ENCODE peak calls at places on chromosomes 6 and 20, in five cellular contexts. P is RWPE1; T is fibroblast of the aortic adventitia; M is naive thymus-derived CD4-positive, alpha-beta T cell; L is NCI-H2171. F is an unnamed sample.
A peak's percentile ranks its signal among the peaks of the same experiment; 100 is the strongest.

GRCh38 chr6:134722429-134722828 is 227.5 kb downstream of the ALDH8A1 start:
- DNase-seq in L (no peak), T (peak; percentile 54), M (no peak), P (no peak), F (no peak)

GRCh38 chr6:14930366-14930989 is 315.4 kb upstream of the JARID2 start:
- DNase-seq in P (peak; percentile 59), T (no peak), M (no peak), L (no peak), F (no peak)

GRCh38 chr20:56373942-56374341 is 15.2 kb downstream of the FAM210B start:
- DNase-seq in T (peak; percentile 93), L (no peak), P (peak; percentile 95), M (no peak), F (no peak)

GRCh38 chr20:58039569-58040092 is 188.8 kb downstream of the ANKRD60 start:
- DNase-seq in M (no peak), T (no peak), P (no peak), L (no peak), F (no peak)

GRCh38 chr6:168210239-168211107 is 109.1 kb downstream of the DACT2 start:
- DNase-seq in M (no peak), P (no peak), L (no peak), T (no peak), F (no peak)

GRCh38 chr6:43009124-43009523 is 4.6 kb downstream of the MEA1 start:
- DNase-seq in L (peak; percentile 20), T (peak; percentile 31), M (peak; percentile 29), P (no peak), F (no peak)

GRCh38 chr6:110859335-110859792 is 15.2 kb upstream of the AMD1 start:
- DNase-seq in P (no peak), L (no peak), M (no peak), T (no peak), F (no peak)

GRCh38 chr20:32574296-32575226 is 10.6 kb downstream of the NOL4L start:
- DNase-seq in L (peak; percentile 54), M (no peak), P (peak; percentile 78), T (peak; percentile 83), F (no peak)

GRCh38 chr20:58001381-58001780 is 227.1 kb downstream of the ANKRD60 start:
- DNase-seq in M (no peak), T (no peak), L (no peak), P (no peak), F (no peak)

GRCh38 chr6:95286874-95287273 is 290.5 kb upstream of the MANEA start:
- DNase-seq in L (peak; percentile 76), M (no peak), P (no peak), T (no peak), F (no peak)

GRCh38 chr6:1618305-1619105 is 8.8 kb downstream of the FOXC1 start:
- DNase-seq in L (no peak), T (peak; percentile 63), M (no peak), P (no peak), F (no peak)

GRCh38 chr6:42136508-42137191 is 5.8 kb downstream of the C6orf132 start:
- DNase-seq in L (no peak), T (peak; percentile 76), P (peak; percentile 88), M (no peak), F (peak; percentile 46)

GRCh38 chr20:9075264-9076095 is 6.6 kb downstream of the PLCB4 start:
- DNase-seq in M (no peak), L (no peak), P (no peak), T (no peak), F (no peak)

GRCh38 chr20:59823860-59824259 is 109.6 kb downstream of the SYCP2 start:
- DNase-seq in M (no peak), T (no peak), L (no peak), P (no peak), F (no peak)

GRCh38 chr20:12617076-12617475 is 391.7 kb upstream of the SPTLC3 start:
- DNase-seq in M (no peak), L (no peak), T (no peak), P (no peak), F (no peak)

GRCh38 chr20:49624317-49624716 is 56.4 kb upstream of the PTGIS start:
- DNase-seq in P (no peak), T (no peak), M (no peak), L (no peak), F (no peak)

GRCh38 chr6:21666200-21666671 is 72.7 kb downstream of the SOX4 start:
- DNase-seq in M (no peak), T (peak; percentile 4), L (peak; percentile 29), P (no peak), F (no peak)

GRCh38 chr6:100276311-100277057 is 188.2 kb downstream of the SIM1 start:
- DNase-seq in P (no peak), L (no peak), T (no peak), M (no peak), F (no peak)

GRCh38 chr6:11273406-11274065 is 41.1 kb upstream of the NEDD9 start:
- DNase-seq in T (no peak), P (no peak), M (no peak), L (no peak), F (no peak)

GRCh38 chr20:50032955-50033666 is 50.3 kb downstream of the SNAI1 start:
- DNase-seq in P (no peak), M (no peak), L (no peak), T (no peak), F (no peak)

GRCh38 chr6:49463612-49463967 is 420 bp downstream of the CENPQ start:
- DNase-seq in M (no peak), L (no peak), P (no peak), T (no peak), F (no peak)

GRCh38 chr6:131029661-131030297 is 33.3 kb downstream of the EPB41L2 start:
- DNase-seq in M (no peak), P (peak; percentile 18), L (no peak), T (no peak), F (no peak)

GRCh38 chr6:68042339-68043121 is 592.6 kb upstream of the ADGRB3 start:
- DNase-seq in P (no peak), L (no peak), T (no peak), M (no peak), F (no peak)

GRCh38 chr20:58546312-58546711 is 31.1 kb upstream of the APCDD1L start:
- DNase-seq in P (no peak), T (no peak), L (no peak), M (no peak), F (no peak)

GRCh38 chr6:106156413-106156812 is 70.3 kb downstream of the PRDM1 start:
- DNase-seq in P (no peak), T (no peak), M (no peak), L (no peak), F (no peak)

GRCh38 chr6:3119040-3119723 is 671 bp downstream of the BPHL start:
- DNase-seq in P (peak; percentile 42), T (peak; percentile 42), L (no peak), M (no peak), F (no peak)

F was measured in naive B cell.